ENCODE peak calls at places on chromosomes 11 and 22, in nine cellular contexts. G, N, R, J, F, T, E, C and Q are unnamed samples.

GRCh38 chr11:67270256-67271211 is 4.3 kb downstream of the GRK2 start:
- DNase-seq in E (no peak), N (peak), J (peak), C (no peak), F (no peak), G (peak), R (no peak), T (peak), Q (no peak)

GRCh38 chr11:11984563-11984962 is 23.9 kb downstream of the DKK3 start:
- DNase-seq in C (no peak), N (no peak), F (no peak), E (no peak), G (peak), J (no peak), R (no peak), T (no peak), Q (peak)

GRCh38 chr11:128985880-128986279 is 43.2 kb upstream of the TP53AIP1 start:
- DNase-seq in C (no peak), R (no peak), J (no peak), N (no peak), G (no peak), T (no peak), F (no peak), E (no peak), Q (no peak)

GRCh38 chr11:10350341-10350740 is 45.5 kb downstream of the ADM start:
- DNase-seq in E (no peak), C (no peak), R (peak), F (no peak), J (no peak), T (no peak), N (no peak), G (no peak), Q (peak)

GRCh38 chr11:125348704-125349635 is 147.1 kb downstream of the FEZ1 start:
- DNase-seq in G (peak), E (no peak), J (peak), T (peak), N (peak), R (no peak), C (peak), F (peak), Q (peak)

GRCh38 chr22:49476800-49477400 is 350.8 kb downstream of the BRD1 start:
- DNase-seq in E (no peak), J (no peak), T (no peak), R (no peak), N (no peak), F (no peak), C (no peak), G (no peak), Q (no peak)

GRCh38 chr11:117986981-117987495 is 844 bp downstream of the IL10RA start:
- DNase-seq in N (no peak), J (peak), C (no peak), E (no peak), F (no peak), T (no peak), R (no peak), G (no peak), Q (peak)

GRCh38 chr11:112377946-112378345 is 117.3 kb upstream of the PLET1 start:
- DNase-seq in J (no peak), E (no peak), G (no peak), N (no peak), C (no peak), T (no peak), F (no peak), R (no peak), Q (no peak)

GRCh38 chr22:46007848-46008261 is 30.9 kb upstream of the WNT7B start:
- DNase-seq in E (peak), R (no peak), T (peak), J (no peak), F (peak), G (peak), C (peak), N (peak), Q (peak)

GRCh38 chr11:66855574-66856495 is 1.0 kb upstream of the LRFN4 start:
- DNase-seq in J (peak), F (peak), R (peak), G (peak), C (peak), T (peak), E (peak), N (peak), Q (peak)

GRCh38 chr11:66856496-66857233 is at the start of gene LRFN4:
- DNase-seq in C (peak), J (no peak), R (no peak), T (no peak), G (peak), F (no peak), E (no peak), N (no peak), Q (no peak)

GRCh38 chr11:87180743-87181142 is 143.0 kb downstream of the TMEM135 start:
- DNase-seq in N (no peak), R (no peak), T (no peak), E (no peak), G (no peak), F (no peak), J (no peak), C (no peak), Q (peak)

GRCh38 chr11:111445586-111445985 is 66.5 kb upstream of the POU2AF1 start:
- DNase-seq in N (no peak), C (no peak), E (no peak), J (no peak), R (no peak), F (no peak), T (no peak), G (no peak), Q (peak)

GRCh38 chr11:56412396-56412795 is at the start of gene OR5AL1:
- DNase-seq in R (no peak), E (no peak), G (no peak), C (no peak), N (no peak), F (no peak), T (no peak), J (no peak), Q (no peak)

GRCh38 chr11:75505966-75506692 is 19.6 kb downstream of the GDPD5 start:
- DNase-seq in E (no peak), R (no peak), G (no peak), F (no peak), C (peak), N (no peak), T (no peak), J (no peak), Q (no peak)

GRCh38 chr11:116689413-116690127 is 83.2 kb downstream of the BUD13 start:
- DNase-seq in R (no peak), F (no peak), T (peak), E (no peak), J (no peak), G (no peak), C (no peak), N (no peak), Q (no peak)

GRCh38 chr11:46947399-46948077 is 11.0 kb downstream of the CSTPP1 start:
- DNase-seq in N (no peak), F (no peak), C (no peak), E (no peak), G (no peak), J (no peak), T (no peak), R (no peak), Q (no peak)

GRCh38 chr11:9955387-9955786 is 291.5 kb downstream of the SWAP70 start:
- DNase-seq in E (no peak), F (no peak), G (no peak), C (no peak), R (no peak), N (no peak), J (no peak), T (no peak), Q (no peak)

GRCh38 chr11:125063429-125064043 is 431 bp downstream of the SLC37A2 start:
- DNase-seq in J (peak), N (no peak), F (peak), C (no peak), R (no peak), T (no peak), E (no peak), G (no peak), Q (no peak)

GRCh38 chr11:86068951-86069407 is at the start of gene PICALM:
- DNase-seq in N (peak), F (peak), R (peak), T (peak), C (peak), E (peak), J (peak), G (peak), Q (peak)

GRCh38 chr22:48167238-48167637 is 1404.8 kb downstream of the TBC1D22A start:
- DNase-seq in F (no peak), T (peak), C (no peak), G (no peak), R (no peak), E (no peak), N (no peak), J (peak), Q (no peak)

GRCh38 chr11:2780850-2781412 is 81.1 kb upstream of the KCNQ1OT1 start:
- DNase-seq in R (no peak), T (no peak), F (no peak), J (no peak), G (peak), E (no peak), C (no peak), N (no peak), Q (no peak)

GRCh38 chr11:67409781-67410368 is 5.6 kb upstream of the CARNS1 start:
- DNase-seq in F (no peak), T (no peak), J (peak), N (no peak), C (no peak), E (no peak), R (peak), G (no peak), Q (no peak)

GRCh38 chr11:34158661-34159060 is 53.2 kb downstream of the NAT10 start:
- DNase-seq in R (no peak), G (no peak), C (no peak), T (no peak), J (no peak), N (peak), E (no peak), F (no peak), Q (no peak)

GRCh38 chr22:24466831-24467249 is 28.3 kb upstream of the UPB1 start:
- DNase-seq in N (no peak), C (peak), E (no peak), R (peak), F (no peak), T (no peak), J (peak), G (no peak), Q (peak)

GRCh38 chr22:44697423-44698179 is 4.4 kb upstream of the PRR5 start:
- DNase-seq in J (peak), G (peak), F (peak), E (no peak), N (peak), T (peak), C (peak), R (peak), Q (peak)

GRCh38 chr22:50165438-50166123 is 5.0 kb upstream of the PANX2 start:
- DNase-seq in G (peak), N (no peak), F (no peak), J (no peak), T (no peak), C (no peak), E (no peak), R (no peak), Q (no peak)

GRCh38 chr11:130625907-130626306 is 177.5 kb downstream of the ADAMTS15 start:
- DNase-seq in G (no peak), E (no peak), R (no peak), J (no peak), F (no peak), N (no peak), T (no peak), C (no peak), Q (peak)

GRCh38 chr22:22375586-22376351 is 131.2 kb downstream of the VPREB1 start:
- DNase-seq in E (no peak), T (no peak), R (no peak), F (peak), G (no peak), C (no peak), N (no peak), J (no peak), Q (no peak)

GRCh38 chr22:19748139-19748538 is 12.4 kb upstream of the TBX1 start:
- DNase-seq in C (no peak), E (no peak), R (no peak), T (no peak), F (no peak), N (no peak), G (no peak), J (no peak), Q (no peak)

GRCh38 chr22:19751497-19752245 is 8.9 kb upstream of the TBX1 start:
- DNase-seq in R (no peak), F (no peak), C (no peak), J (no peak), N (no peak), E (no peak), T (no peak), G (no peak), Q (no peak)

GRCh38 chr22:19748991-19749665 is 11.4 kb upstream of the TBX1 start:
- DNase-seq in C (no peak), T (no peak), G (no peak), R (no peak), N (no peak), E (no peak), J (no peak), F (no peak), Q (no peak)

GRCh38 chr22:19750666-19751490 is 9.7 kb upstream of the TBX1 start:
- DNase-seq in R (no peak), N (no peak), T (no peak), J (no peak), F (no peak), E (no peak), C (no peak), G (no peak), Q (peak)

GRCh38 chr22:19749876-19750275 is 10.7 kb upstream of the TBX1 start:
- DNase-seq in C (no peak), J (no peak), T (no peak), N (no peak), F (no peak), G (no peak), R (no peak), E (no peak), Q (no peak)
- H3K4me3 ChIP-seq in C (no peak), J (no peak), T (no peak), N (no peak), F (no peak), G (no peak), R (no peak), E (no peak), Q (no peak)

GRCh38 chr22:29481265-29482000 is 1.4 kb downstream of the NEFH start:
- DNase-seq in T (no peak), R (no peak), C (peak), G (no peak), J (no peak), E (no peak), F (peak), N (no peak), Q (peak)
- H3K4me3 ChIP-seq in T (peak), R (no peak), C (peak), G (peak), J (no peak), E (peak), F (peak), N (peak), Q (peak)

GRCh38 chr11:134033696-134034491 is 35.0 kb upstream of the JAM3 start:
- DNase-seq in C (peak), T (peak), N (peak), G (peak), R (peak), J (peak), F (peak), E (peak), Q (peak)
- H3K4me3 ChIP-seq in C (no peak), T (peak), N (peak), G (peak), R (no peak), J (no peak), F (peak), E (peak), Q (peak)

GRCh38 chr11:71145988-71146824 is 106.2 kb downstream of the SHANK2 start:
- DNase-seq in F (no peak), J (no peak), N (no peak), T (peak), G (peak), R (no peak), E (no peak), C (no peak), Q (no peak)
- H3K4me3 ChIP-seq in F (no peak), J (no peak), N (no peak), T (no peak), G (no peak), R (no peak), E (no peak), C (no peak), Q (no peak)

GRCh38 chr11:58596621-58597020 is 17.8 kb downstream of the ZFP91 start:
- DNase-seq in J (no peak), E (no peak), N (no peak), R (no peak), F (no peak), C (no peak), T (no peak), G (no peak), Q (peak)
- H3K4me3 ChIP-seq in J (no peak), E (no peak), N (no peak), R (no peak), F (no peak), C (no peak), T (no peak), G (no peak), Q (no peak)

GRCh38 chr11:23931443-23931842 is 565.4 kb upstream of the LUZP2 start:
- DNase-seq in R (no peak), T (no peak), N (no peak), G (no peak), J (no peak), C (no peak), F (no peak), E (no peak), Q (no peak)
- H3K4me3 ChIP-seq in R (no peak), T (no peak), N (no peak), G (no peak), J (no peak), C (no peak), F (no peak), E (no peak), Q (no peak)